ENCODE peak calls at places on chromosomes 3 and 15, in nine cellular contexts. One of them, this sample, is unnamed.
A peak's percentile ranks its signal among the peaks of the same experiment; 100 is the strongest.

GRCh38 chr3:151879684-151880282 is 6.3 kb downstream of the SUCNR1 start:
- DNase-seq in breast epithelium: no peak
- DNase-seq in HCT116: no peak
- DNase-seq in neural crest cell: no peak
- DNase-seq in cardiac muscle cell: no peak
- DNase-seq in A549: no peak
- DNase-seq in transverse colon: no peak
- DNase-seq in right atrium auricular region: no peak
- DNase-seq in cardiac fibroblast: no peak
- DNase-seq in this sample: peak; percentile 9

GRCh38 chr15:38868326-38869114 is 303.9 kb upstream of the RASGRP1 start:
- DNase-seq in breast epithelium: no peak
- DNase-seq in HCT116: peak; percentile 3
- DNase-seq in neural crest cell: no peak
- DNase-seq in cardiac muscle cell: no peak
- DNase-seq in A549: peak; percentile 88
- DNase-seq in transverse colon: peak; percentile 50
- DNase-seq in right atrium auricular region: peak; percentile 87
- DNase-seq in cardiac fibroblast: peak; percentile 86
- DNase-seq in this sample: no peak

GRCh38 chr3:71725279-71725991 is at the start of gene EIF4E3:
- DNase-seq in breast epithelium: no peak
- DNase-seq in HCT116: no peak
- DNase-seq in neural crest cell: peak; percentile 23
- DNase-seq in cardiac muscle cell: peak; percentile 53
- DNase-seq in A549: peak; percentile 54
- DNase-seq in transverse colon: peak; percentile 42
- DNase-seq in right atrium auricular region: no peak
- DNase-seq in cardiac fibroblast: peak; percentile 22
- DNase-seq in this sample: peak; percentile 73

GRCh38 chr3:10011644-10012043 is 14.6 kb upstream of the FANCD2 start:
- DNase-seq in breast epithelium: no peak
- DNase-seq in HCT116: no peak
- DNase-seq in neural crest cell: no peak
- DNase-seq in cardiac muscle cell: no peak
- DNase-seq in A549: no peak
- DNase-seq in transverse colon: no peak
- DNase-seq in right atrium auricular region: no peak
- DNase-seq in cardiac fibroblast: peak; percentile 50
- DNase-seq in this sample: no peak

GRCh38 chr3:9153763-9154601 is 95.5 kb downstream of the SRGAP3 start:
- DNase-seq in breast epithelium: no peak
- DNase-seq in HCT116: no peak
- DNase-seq in neural crest cell: no peak
- DNase-seq in cardiac muscle cell: no peak
- DNase-seq in A549: no peak
- DNase-seq in transverse colon: no peak
- DNase-seq in right atrium auricular region: peak; percentile 73
- DNase-seq in cardiac fibroblast: peak; percentile 29
- DNase-seq in this sample: no peak

GRCh38 chr15:27097506-27097905 is 126.5 kb downstream of the GABRG3 start:
- DNase-seq in breast epithelium: no peak
- DNase-seq in HCT116: no peak
- DNase-seq in neural crest cell: no peak
- DNase-seq in cardiac muscle cell: no peak
- DNase-seq in A549: no peak
- DNase-seq in transverse colon: no peak
- DNase-seq in right atrium auricular region: no peak
- DNase-seq in cardiac fibroblast: no peak
- DNase-seq in this sample: no peak

GRCh38 chr3:150341893-150342292 is 66.2 kb upstream of the TSC22D2 start:
- DNase-seq in breast epithelium: no peak
- DNase-seq in HCT116: no peak
- DNase-seq in neural crest cell: no peak
- DNase-seq in cardiac muscle cell: no peak
- DNase-seq in A549: no peak
- DNase-seq in transverse colon: no peak
- DNase-seq in right atrium auricular region: no peak
- DNase-seq in cardiac fibroblast: no peak
- DNase-seq in this sample: no peak

GRCh38 chr3:42698911-42699230 is 3.7 kb downstream of the HHATL start:
- DNase-seq in breast epithelium: peak; percentile 31
- DNase-seq in HCT116: no peak
- DNase-seq in neural crest cell: no peak
- DNase-seq in cardiac muscle cell: no peak
- DNase-seq in A549: no peak
- DNase-seq in transverse colon: no peak
- DNase-seq in right atrium auricular region: peak; percentile 53
- DNase-seq in cardiac fibroblast: no peak
- DNase-seq in this sample: no peak

GRCh38 chr15:70044168-70044567 is 53.5 kb downstream of the TLE3 start:
- DNase-seq in breast epithelium: peak; percentile 45
- DNase-seq in HCT116: no peak
- DNase-seq in neural crest cell: no peak
- DNase-seq in cardiac muscle cell: no peak
- DNase-seq in A549: no peak
- DNase-seq in transverse colon: no peak
- DNase-seq in right atrium auricular region: no peak
- DNase-seq in cardiac fibroblast: no peak
- DNase-seq in this sample: no peak

GRCh38 chr15:31477851-31478250 is 151.2 kb downstream of the KLF13 start:
- DNase-seq in breast epithelium: no peak
- DNase-seq in HCT116: no peak
- DNase-seq in neural crest cell: no peak
- DNase-seq in cardiac muscle cell: no peak
- DNase-seq in A549: no peak
- DNase-seq in transverse colon: peak; percentile 5
- DNase-seq in right atrium auricular region: no peak
- DNase-seq in cardiac fibroblast: no peak
- DNase-seq in this sample: no peak

GRCh38 chr15:40941528-40942336 is 11.5 kb upstream of the CHAC1 start:
- DNase-seq in breast epithelium: peak; percentile 66
- DNase-seq in HCT116: no peak
- DNase-seq in neural crest cell: peak; percentile 70
- DNase-seq in cardiac muscle cell: peak; percentile 83
- DNase-seq in A549: peak; percentile 63
- DNase-seq in transverse colon: peak; percentile 85
- DNase-seq in right atrium auricular region: no peak
- DNase-seq in cardiac fibroblast: peak; percentile 79
- DNase-seq in this sample: peak; percentile 91

GRCh38 chr3:79767194-79767952 is 425 bp downstream of the ROBO1 start:
- DNase-seq in breast epithelium: no peak
- DNase-seq in HCT116: no peak
- DNase-seq in neural crest cell: peak; percentile 21
- DNase-seq in cardiac muscle cell: peak; percentile 32
- DNase-seq in A549: no peak
- DNase-seq in transverse colon: no peak
- DNase-seq in right atrium auricular region: no peak
- DNase-seq in cardiac fibroblast: no peak
- DNase-seq in this sample: no peak

GRCh38 chr3:14418259-14418658 is 15.9 kb downstream of the SLC6A6 start:
- DNase-seq in breast epithelium: no peak
- DNase-seq in HCT116: no peak
- DNase-seq in neural crest cell: no peak
- DNase-seq in cardiac muscle cell: no peak
- DNase-seq in A549: no peak
- DNase-seq in transverse colon: peak; percentile 55
- DNase-seq in right atrium auricular region: no peak
- DNase-seq in cardiac fibroblast: no peak
- DNase-seq in this sample: no peak

GRCh38 chr3:16478516-16478915 is 35.0 kb downstream of the RFTN1 start:
- DNase-seq in breast epithelium: no peak
- DNase-seq in HCT116: no peak
- DNase-seq in neural crest cell: no peak
- DNase-seq in cardiac muscle cell: no peak
- DNase-seq in A549: no peak
- DNase-seq in transverse colon: no peak
- DNase-seq in right atrium auricular region: no peak
- DNase-seq in cardiac fibroblast: peak; percentile 88
- DNase-seq in this sample: no peak

GRCh38 chr15:41001524-41001923 is 48.3 kb downstream of the CHAC1 start:
- DNase-seq in breast epithelium: no peak
- DNase-seq in HCT116: no peak
- DNase-seq in neural crest cell: no peak
- DNase-seq in cardiac muscle cell: no peak
- DNase-seq in A549: no peak
- DNase-seq in transverse colon: peak; percentile 57
- DNase-seq in right atrium auricular region: no peak
- DNase-seq in cardiac fibroblast: no peak
- DNase-seq in this sample: no peak

GRCh38 chr3:23611737-23612295 is 193.9 kb upstream of the UBE2E1 start:
- DNase-seq in breast epithelium: no peak
- DNase-seq in HCT116: no peak
- DNase-seq in neural crest cell: no peak
- DNase-seq in cardiac muscle cell: peak; percentile 81
- DNase-seq in A549: no peak
- DNase-seq in transverse colon: peak; percentile 57
- DNase-seq in right atrium auricular region: no peak
- DNase-seq in cardiac fibroblast: peak; percentile 72
- DNase-seq in this sample: no peak

GRCh38 chr3:146612015-146612414 is 6.9 kb upstream of the PLSCR5 start:
- DNase-seq in breast epithelium: no peak
- DNase-seq in HCT116: no peak
- DNase-seq in neural crest cell: no peak
- DNase-seq in cardiac muscle cell: no peak
- DNase-seq in A549: no peak
- DNase-seq in transverse colon: no peak
- DNase-seq in right atrium auricular region: no peak
- DNase-seq in cardiac fibroblast: no peak
- DNase-seq in this sample: no peak

GRCh38 chr3:73513260-73513659 is 111.5 kb downstream of the PDZRN3 start:
- DNase-seq in breast epithelium: no peak
- DNase-seq in HCT116: no peak
- DNase-seq in neural crest cell: no peak
- DNase-seq in cardiac muscle cell: no peak
- DNase-seq in A549: no peak
- DNase-seq in transverse colon: peak; percentile 91
- DNase-seq in right atrium auricular region: no peak
- DNase-seq in cardiac fibroblast: no peak
- DNase-seq in this sample: no peak

GRCh38 chr15:87672309-87672897 is 584.1 kb downstream of the NTRK3 start:
- DNase-seq in breast epithelium: no peak
- DNase-seq in HCT116: no peak
- DNase-seq in neural crest cell: peak; percentile 38
- DNase-seq in cardiac muscle cell: peak; percentile 35
- DNase-seq in A549: peak; percentile 28
- DNase-seq in transverse colon: no peak
- DNase-seq in right atrium auricular region: no peak
- DNase-seq in cardiac fibroblast: peak; percentile 61
- DNase-seq in this sample: no peak
- TF ChIP-seq CTCF in breast epithelium: peak; percentile 43
- TF ChIP-seq CTCF in HCT116: no peak
- TF ChIP-seq CTCF in neural crest cell: peak; percentile 67
- TF ChIP-seq CTCF in cardiac muscle cell: peak; percentile 89
- TF ChIP-seq CTCF in A549: peak; percentile 53
- TF ChIP-seq CTCF in transverse colon: peak; percentile 32
- TF ChIP-seq CTCF in right atrium auricular region: peak; percentile 50
- TF ChIP-seq CTCF in cardiac fibroblast: peak; percentile 88
- TF ChIP-seq CTCF in this sample: no peak

GRCh38 chr3:134145183-134145582 is 105.5 kb downstream of the RYK start:
- DNase-seq in breast epithelium: no peak
- DNase-seq in HCT116: no peak
- DNase-seq in neural crest cell: no peak
- DNase-seq in cardiac muscle cell: no peak
- DNase-seq in A549: no peak
- DNase-seq in transverse colon: no peak
- DNase-seq in right atrium auricular region: no peak
- DNase-seq in cardiac fibroblast: no peak
- DNase-seq in this sample: no peak
- TF ChIP-seq CTCF in breast epithelium: no peak
- TF ChIP-seq CTCF in HCT116: no peak
- TF ChIP-seq CTCF in neural crest cell: no peak
- TF ChIP-seq CTCF in cardiac muscle cell: peak; percentile 12
- TF ChIP-seq CTCF in A549: no peak
- TF ChIP-seq CTCF in transverse colon: no peak
- TF ChIP-seq CTCF in right atrium auricular region: no peak
- TF ChIP-seq CTCF in cardiac fibroblast: no peak
- TF ChIP-seq CTCF in this sample: no peak

DNA sequence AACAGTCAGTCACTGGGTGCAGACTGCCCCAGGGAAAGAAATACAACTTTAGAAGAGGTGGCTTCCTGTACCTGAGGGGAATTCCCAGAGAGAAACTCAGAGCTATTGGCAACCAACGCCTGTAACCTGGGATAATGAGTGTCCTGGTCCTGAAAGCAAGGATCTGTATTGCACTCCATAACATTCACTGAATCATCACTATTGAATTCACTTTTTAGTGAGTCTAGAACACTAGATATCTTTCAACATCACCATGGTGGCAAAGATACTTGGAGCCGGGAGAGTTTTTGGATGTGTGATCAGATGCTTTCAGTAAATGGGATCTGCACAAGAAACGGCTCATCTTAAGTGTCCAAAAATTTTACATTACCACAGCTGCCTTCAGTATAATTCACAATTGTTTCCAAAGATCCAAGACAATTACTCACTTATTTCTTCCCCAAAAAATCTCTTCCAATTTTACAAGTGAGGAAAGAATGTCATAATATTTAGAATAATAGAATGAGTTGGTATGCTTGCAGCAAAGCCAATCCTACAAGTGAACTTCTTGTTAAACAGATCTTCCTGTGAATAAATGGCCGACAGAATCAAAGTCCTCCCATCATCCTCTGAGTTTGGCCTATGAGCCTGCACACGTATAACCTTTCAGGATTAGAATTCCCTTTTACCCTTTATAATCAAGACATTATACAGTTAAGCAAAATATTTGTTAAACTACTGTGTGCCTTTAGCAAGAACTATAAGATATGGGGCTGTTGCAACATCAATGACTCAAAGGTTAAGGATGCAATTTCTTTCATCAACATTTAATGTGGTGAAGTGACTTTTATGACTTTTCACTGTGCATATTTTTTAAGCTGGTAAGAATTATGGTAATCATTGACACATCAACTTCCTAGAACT is 243.3 kb upstream of the COL8A1 start:
- DNase-seq in breast epithelium: no peak
- DNase-seq in HCT116: no peak
- DNase-seq in neural crest cell: no peak
- DNase-seq in cardiac muscle cell: no peak
- DNase-seq in A549: no peak
- DNase-seq in transverse colon: no peak
- DNase-seq in right atrium auricular region: no peak
- DNase-seq in cardiac fibroblast: peak; percentile 81
- DNase-seq in this sample: no peak
- TF ChIP-seq CTCF in breast epithelium: no peak
- TF ChIP-seq CTCF in HCT116: no peak
- TF ChIP-seq CTCF in neural crest cell: no peak
- TF ChIP-seq CTCF in cardiac muscle cell: no peak
- TF ChIP-seq CTCF in A549: no peak
- TF ChIP-seq CTCF in transverse colon: no peak
- TF ChIP-seq CTCF in right atrium auricular region: no peak
- TF ChIP-seq CTCF in cardiac fibroblast: no peak
- TF ChIP-seq CTCF in this sample: no peak

GRCh38 chr15:64749999-64750657 is 25.3 kb downstream of the RBPMS2 start:
- DNase-seq in breast epithelium: no peak
- DNase-seq in HCT116: no peak
- DNase-seq in neural crest cell: no peak
- DNase-seq in cardiac muscle cell: peak; percentile 59
- DNase-seq in A549: peak; percentile 38
- DNase-seq in transverse colon: no peak
- DNase-seq in right atrium auricular region: peak; percentile 68
- DNase-seq in cardiac fibroblast: peak; percentile 56
- DNase-seq in this sample: no peak
- TF ChIP-seq CTCF in breast epithelium: no peak
- TF ChIP-seq CTCF in HCT116: no peak
- TF ChIP-seq CTCF in neural crest cell: no peak
- TF ChIP-seq CTCF in cardiac muscle cell: no peak
- TF ChIP-seq CTCF in A549: no peak
- TF ChIP-seq CTCF in transverse colon: no peak
- TF ChIP-seq CTCF in right atrium auricular region: no peak
- TF ChIP-seq CTCF in cardiac fibroblast: no peak
- TF ChIP-seq CTCF in this sample: no peak

GRCh38 chr3:65170357-65171090 is 482.7 kb upstream of the ADAMTS9 start:
- DNase-seq in breast epithelium: peak; percentile 80
- DNase-seq in HCT116: no peak
- DNase-seq in neural crest cell: no peak
- DNase-seq in cardiac muscle cell: peak; percentile 69
- DNase-seq in A549: no peak
- DNase-seq in transverse colon: peak; percentile 76
- DNase-seq in right atrium auricular region: peak; percentile 94
- DNase-seq in cardiac fibroblast: peak; percentile 98
- DNase-seq in this sample: no peak
- TF ChIP-seq CTCF in breast epithelium: peak; percentile 7
- TF ChIP-seq CTCF in HCT116: peak; percentile 26
- TF ChIP-seq CTCF in neural crest cell: peak; percentile 60
- TF ChIP-seq CTCF in cardiac muscle cell: peak; percentile 58
- TF ChIP-seq CTCF in A549: no peak
- TF ChIP-seq CTCF in transverse colon: no peak
- TF ChIP-seq CTCF in right atrium auricular region: peak; percentile 25
- TF ChIP-seq CTCF in cardiac fibroblast: peak; percentile 48
- TF ChIP-seq CTCF in this sample: no peak